ENCODE peak calls at places on chromosomes 16 and 17, in nine cellular contexts. H, A, E, K, P, B, W, Y and J are unnamed samples.

GRCh38 chr17:75524971-75525805 is at the start of gene LLGL2:
- DNase-seq in H (no peak), A (no peak), E (peak; percentile 93), K (peak; percentile 68), P (peak; percentile 60), B (peak; percentile 89), W (peak; percentile 88), Y (peak; percentile 75), J (peak; percentile 87)

GRCh38 chr17:10114931-10115535 is 83.4 kb downstream of the GAS7 start:
- DNase-seq in H (peak; percentile 97), A (peak; percentile 86), E (peak; percentile 87), K (peak; percentile 97), P (peak; percentile 96), B (peak; percentile 79), W (peak; percentile 78), Y (peak; percentile 89), J (no peak)

GRCh38 chr16:86029131-86029741 is 130.3 kb downstream of the IRF8 start:
- DNase-seq in H (peak; percentile 67), A (no peak), E (no peak), K (no peak), P (peak; percentile 68), B (no peak), W (no peak), Y (peak; percentile 60), J (peak; percentile 26)

GRCh38 chr16:19285431-19285830 is at the start of gene CLEC19A:
- DNase-seq in H (no peak), A (no peak), E (no peak), K (no peak), P (no peak), B (no peak), W (no peak), Y (no peak), J (no peak)

GRCh38 chr16:14510939-14511797 is 118.9 kb downstream of the PARN start:
- DNase-seq in H (no peak), A (no peak), E (no peak), K (no peak), P (no peak), B (no peak), W (no peak), Y (no peak), J (no peak)

GRCh38 chr17:71440513-71440912 is 680.3 kb upstream of the SOX9 start:
- DNase-seq in H (no peak), A (no peak), E (no peak), K (no peak), P (no peak), B (no peak), W (no peak), Y (no peak), J (no peak)

GRCh38 chr17:10628756-10629155 is 28.4 kb downstream of the MYH3 start:
- DNase-seq in H (no peak), A (no peak), E (no peak), K (no peak), P (no peak), B (no peak), W (no peak), Y (no peak), J (no peak)

GRCh38 chr16:68200120-68200783 is 35.7 kb downstream of the ESRP2 start:
- DNase-seq in H (no peak), A (no peak), E (no peak), K (no peak), P (no peak), B (no peak), W (no peak), Y (no peak), J (no peak)

GRCh38 chr16:59701987-59702386 is 967.9 kb upstream of the GOT2 start:
- DNase-seq in H (no peak), A (no peak), E (no peak), K (no peak), P (no peak), B (no peak), W (no peak), Y (no peak), J (no peak)

GRCh38 chr16:30067584-30067916 is 2.0 kb downstream of the ALDOA start:
- DNase-seq in H (no peak), A (no peak), E (no peak), K (no peak), P (no peak), B (no peak), W (no peak), Y (no peak), J (no peak)

GRCh38 chr16:30066882-30067583 is 1.5 kb downstream of the ALDOA start:
- DNase-seq in H (no peak), A (peak; percentile 57), E (no peak), K (peak; percentile 35), P (peak; percentile 63), B (no peak), W (peak; percentile 54), Y (peak; percentile 56), J (no peak)

GRCh38 chr16:30069575-30070462 is 4.3 kb downstream of the ALDOA start:
- DNase-seq in H (no peak), A (no peak), E (no peak), K (peak; percentile 60), P (peak; percentile 61), B (no peak), W (no peak), Y (no peak), J (peak; percentile 65)

GRCh38 chr16:30068750-30069574 is 3.4 kb downstream of the ALDOA start:
- DNase-seq in H (no peak), A (no peak), E (no peak), K (no peak), P (no peak), B (no peak), W (no peak), Y (no peak), J (no peak)

DNA sequence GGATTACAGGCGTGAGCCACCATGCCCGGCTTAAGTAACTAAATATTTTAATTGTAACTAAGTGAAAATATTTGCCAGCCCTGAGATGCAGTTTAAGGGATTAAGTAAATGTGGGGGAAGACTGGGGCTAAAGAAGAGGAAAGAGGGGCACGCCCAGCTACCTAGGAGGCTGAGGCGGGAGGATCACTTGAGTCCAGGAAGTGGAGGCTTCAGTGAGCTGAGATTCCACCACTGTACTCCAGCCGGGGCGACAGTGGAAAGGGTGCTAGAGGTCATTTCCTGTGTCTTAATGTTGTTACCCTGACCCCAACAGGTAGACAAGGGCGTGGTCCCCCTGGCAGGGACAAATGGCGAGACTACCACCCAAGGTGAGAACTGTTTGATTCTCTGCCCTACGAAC is 2.8 kb downstream of the ALDOA start:
- DNase-seq in H (no peak), A (no peak), E (no peak), K (no peak), P (no peak), B (no peak), W (no peak), Y (no peak), J (no peak)
- H3K4me1 ChIP-seq in H (peaks cover 53% of the 10 kb centered on the region), A (peaks cover 48% of the 10 kb centered on the region), E (peaks cover 32% of the 10 kb centered on the region), K (peaks cover 13% of the 10 kb centered on the region), P (peaks cover 61% of the 10 kb centered on the region), B (peaks cover 37% of the 10 kb centered on the region), W (peaks cover 44% of the 10 kb centered on the region), Y (peaks cover 39% of the 10 kb centered on the region), J (peaks cover 12% of the 10 kb centered on the region)

DNA sequence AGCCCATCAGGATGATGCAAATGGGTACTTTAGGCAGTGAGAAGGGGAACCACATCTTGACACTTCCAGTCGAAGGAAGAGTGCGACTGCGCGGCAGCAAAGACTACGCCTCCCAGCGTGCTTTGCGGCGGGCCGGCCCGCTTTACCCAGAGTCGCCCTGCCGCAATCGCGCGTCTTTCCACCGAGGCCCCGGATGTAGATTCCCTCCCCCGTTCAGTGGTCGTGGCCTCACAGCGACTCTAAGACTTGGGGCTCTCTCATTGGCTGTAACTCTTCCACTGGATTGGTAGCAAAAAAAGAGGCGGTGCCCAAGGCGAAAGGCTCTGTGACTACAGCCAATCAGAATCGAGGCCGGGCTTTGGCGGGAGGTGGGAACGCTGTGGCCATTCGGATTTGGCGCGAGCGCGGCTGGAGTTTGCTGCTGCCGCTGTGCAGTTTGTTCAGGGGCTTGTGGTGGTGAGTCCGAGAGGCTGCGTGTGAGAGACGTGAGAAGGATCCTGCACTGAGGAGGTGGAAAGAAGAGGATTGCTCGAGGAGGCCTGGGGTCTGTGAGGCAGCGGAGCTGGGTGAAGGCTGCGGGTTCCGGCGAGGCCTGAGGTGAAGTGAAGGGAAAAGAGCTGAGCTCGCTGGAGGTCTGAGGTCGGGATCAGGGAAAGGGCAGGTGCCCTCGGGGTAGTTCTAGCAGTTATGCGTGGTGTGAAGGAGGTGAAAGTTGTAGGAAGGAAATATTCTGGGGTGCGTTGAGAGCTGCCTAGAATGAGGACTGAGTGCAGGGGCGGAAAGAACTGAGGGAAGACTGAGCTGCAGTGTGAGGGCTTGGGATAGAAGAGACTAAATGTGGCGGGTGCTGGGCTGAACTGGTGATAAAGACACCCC is at the start of gene CDC6:
- DNase-seq in H (peak; percentile 99), A (peak; percentile 98), E (peak; percentile 99), K (peak; percentile 98), P (peak; percentile 99), B (peak; percentile 99), W (peak; percentile 97), Y (peak; percentile 97), J (peak; percentile 98)
- H3K27ac ChIP-seq in H (no peak within 1 kb of the TSS), A (peak within 1 kb of the TSS; percentile 22), E (peak within 1 kb of the TSS; percentile 70), K (peak within 1 kb of the TSS; percentile 50), P (no peak within 1 kb of the TSS), B (no peak within 1 kb of the TSS), W (peak within 1 kb of the TSS; percentile 35), Y (no peak within 1 kb of the TSS), J (peak within 1 kb of the TSS; percentile 66)

GRCh38 chr17:18139498-18139897 is 30.9 kb downstream of the MYO15A start:
- DNase-seq in H (no peak), A (peak; percentile 37), E (no peak), K (no peak), P (no peak), B (no peak), W (no peak), Y (no peak), J (no peak)

GRCh38 chr17:18141210-18141803 is 32.8 kb downstream of the MYO15A start:
- DNase-seq in H (no peak), A (no peak), E (peak; percentile 65), K (no peak), P (no peak), B (peak; percentile 43), W (no peak), Y (no peak), J (no peak)

GRCh38 chr17:18139092-18139491 is 30.5 kb downstream of the MYO15A start:
- DNase-seq in H (no peak), A (no peak), E (no peak), K (no peak), P (no peak), B (no peak), W (no peak), Y (no peak), J (no peak)

GRCh38 chr17:18140648-18141047 is 32.1 kb downstream of the MYO15A start:
- DNase-seq in H (no peak), A (no peak), E (no peak), K (no peak), P (no peak), B (no peak), W (no peak), Y (no peak), J (no peak)

GRCh38 chr17:18139949-18140348 is 31.4 kb downstream of the MYO15A start:
- DNase-seq in H (no peak), A (no peak), E (peak; percentile 41), K (no peak), P (no peak), B (no peak), W (no peak), Y (no peak), J (no peak)
- TF ChIP-seq CTCF in H (no peak), A (no peak), E (peak; percentile 26), K (no peak), P (no peak), B (no peak), W (peak; percentile 35), Y (no peak), J (no peak)

DNA sequence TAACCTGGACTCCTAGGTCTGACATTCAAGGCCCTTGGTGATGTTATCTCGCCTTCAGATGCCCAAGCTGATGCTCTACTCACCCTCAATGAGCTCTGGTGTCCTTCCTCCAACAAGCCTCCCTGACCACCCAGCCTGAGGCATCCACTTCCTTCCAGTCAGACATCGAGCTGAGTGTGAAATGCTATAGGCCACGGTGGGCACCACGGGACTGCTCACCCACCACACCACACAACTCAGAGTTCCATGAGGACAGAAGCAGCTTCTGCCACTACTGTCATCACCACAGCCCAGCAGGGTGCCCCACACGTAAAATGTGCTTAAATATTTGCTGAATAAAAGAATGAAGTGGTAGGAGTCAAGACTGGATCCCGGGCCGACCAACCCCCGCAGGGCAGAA is 12.0 kb downstream of the CREBBP start:
- DNase-seq in H (peak; percentile 64), A (no peak), E (no peak), K (no peak), P (no peak), B (no peak), W (no peak), Y (no peak), J (no peak)
- H3K4me1 ChIP-seq in H (peaks cover 90% of the 10 kb centered on the region), A (peaks cover 98% of the 10 kb centered on the region), E (peaks cover 22% of the 10 kb centered on the region), K (peaks cover 16% of the 10 kb centered on the region), P (peaks cover 96% of the 10 kb centered on the region), B (peaks cover 25% of the 10 kb centered on the region), W (peaks cover 39% of the 10 kb centered on the region), Y (peaks cover 76% of the 10 kb centered on the region), J (peaks cover 17% of the 10 kb centered on the region)